ENCODE peak calls at places on chromosomes 7 and 10, in nine cellular contexts. U is SK-MEL-5; G is naive B cell; R is T1000; Z is Calu3; S is endothelial cell; M is activated naive CD8-positive, alpha-beta T cell treated with anti-CD3 and anti-CD28 coated beads, Interleukin-2, amount 50 U/mL, for 24 hours; T is GM04504; O is hippocampal formation. N is an unnamed sample.

GRCh38 chr10:107614939-107615665 is 450.6 kb upstream of the SORCS1 start:
- DNase-seq in G (no peak), T (no peak), O (no peak), R (no peak), Z (no peak), U (no peak), M (no peak), S (no peak), N (peak; percentile 37)

GRCh38 chr10:91162495-91163268 is 57.8 kb upstream of the PCGF5 start:
- DNase-seq in M (peak; percentile 67), R (peak; percentile 68), G (peak; percentile 79), S (peak; percentile 47), Z (peak; percentile 42), T (peak; percentile 24), O (peak; percentile 76), U (peak; percentile 28), N (peak; percentile 24)

GRCh38 chr7:150631084-150631824 is 931 bp downstream of the GIMAP6 start:
- DNase-seq in O (no peak), R (no peak), G (no peak), U (no peak), M (peak; percentile 46), T (no peak), S (peak; percentile 12), Z (no peak), N (no peak)

GRCh38 chr10:132961-133898 is 2.0 kb upstream of the ZMYND11 start:
- DNase-seq in R (no peak), Z (no peak), U (peak; percentile 18), T (no peak), O (no peak), M (no peak), S (no peak), G (no peak), N (no peak)

GRCh38 chr10:69862882-69863530 is 61.3 kb downstream of the COL13A1 start:
- DNase-seq in G (no peak), S (no peak), O (no peak), T (no peak), U (no peak), Z (no peak), R (no peak), M (no peak), N (no peak)

GRCh38 chr10:129498680-129499079 is 31.6 kb downstream of the MGMT start:
- DNase-seq in M (no peak), G (no peak), Z (no peak), S (no peak), R (no peak), T (no peak), U (no peak), O (no peak), N (no peak)

GRCh38 chr10:109838592-109839244 is 84.6 kb downstream of the XPNPEP1 start:
- DNase-seq in T (no peak), S (no peak), Z (no peak), O (no peak), U (no peak), R (no peak), G (no peak), M (no peak), N (no peak)

GRCh38 chr7:39674391-39674790 is 51.0 kb downstream of the RALA start:
- DNase-seq in R (no peak), S (no peak), T (no peak), U (no peak), G (no peak), M (no peak), O (peak; percentile 15), Z (no peak), N (no peak)

GRCh38 chr7:44057181-44057848 is 8.1 kb downstream of the PGAM2 start:
- DNase-seq in M (no peak), G (no peak), R (no peak), S (no peak), O (no peak), Z (no peak), T (no peak), U (no peak), N (no peak)

GRCh38 chr10:43076311-43076875 is 476 bp upstream of the RET start:
- DNase-seq in Z (no peak), O (no peak), M (no peak), G (no peak), T (no peak), U (no peak), R (no peak), S (no peak), N (no peak)

GRCh38 chr10:128438417-128439063 is 312.3 kb upstream of the MKI67 start:
- DNase-seq in G (no peak), R (no peak), M (no peak), S (no peak), O (no peak), Z (no peak), U (no peak), T (no peak), N (no peak)

GRCh38 chr7:44654255-44654791 is 47.9 kb downstream of the OGDH start:
- DNase-seq in Z (no peak), R (no peak), O (no peak), T (no peak), U (no peak), M (no peak), G (no peak), S (no peak), N (no peak)

GRCh38 chr10:79390551-79391229 is 43.4 kb downstream of the PPIF start:
- DNase-seq in O (no peak), T (no peak), R (no peak), M (no peak), U (no peak), Z (no peak), G (no peak), S (no peak), N (no peak)

GRCh38 chr7:100865372-100865911 is 1.7 kb upstream of the TRIP6 start:
- DNase-seq in T (no peak), U (no peak), M (no peak), Z (peak; percentile 58), S (no peak), G (no peak), R (no peak), O (no peak), N (no peak)

GRCh38 chr7:128912281-128912680 is 1.8 kb upstream of the KCP start:
- DNase-seq in Z (no peak), R (no peak), T (no peak), O (no peak), U (no peak), G (no peak), M (no peak), S (no peak), N (no peak)

GRCh38 chr10:97689637-97690036 is 2.6 kb upstream of the AVPI1 start:
- DNase-seq in U (peak; percentile 93), R (peak; percentile 88), G (no peak), S (no peak), Z (peak; percentile 24), M (no peak), O (no peak), T (peak; percentile 85), N (no peak)

GRCh38 chr7:104137971-104138370 is 69.8 kb downstream of the ORC5 start:
- DNase-seq in T (peak; percentile 35), S (no peak), G (no peak), M (no peak), R (no peak), O (no peak), U (peak; percentile 68), Z (no peak), N (no peak)

GRCh38 chr10:113362645-113363091 is 190.2 kb upstream of the HABP2 start:
- DNase-seq in S (no peak), G (no peak), R (no peak), M (no peak), U (peak; percentile 40), O (no peak), T (peak; percentile 40), Z (no peak), N (no peak)

GRCh38 chr7:131529617-131530016 is 26.8 kb downstream of the PODXL start:
- DNase-seq in Z (no peak), T (no peak), R (no peak), S (no peak), U (no peak), G (no peak), O (no peak), M (no peak), N (no peak)

GRCh38 chr7:39291644-39292411 is 274.4 kb upstream of the YAE1 start:
- DNase-seq in Z (no peak), R (no peak), S (no peak), T (no peak), O (no peak), M (no peak), U (no peak), G (no peak), N (no peak)

GRCh38 chr7:130276796-130277762 is 10.4 kb downstream of the CPA2 start:
- DNase-seq in G (no peak), T (no peak), U (peak; percentile 50), M (peak; percentile 21), S (no peak), Z (no peak), R (no peak), O (no peak), N (no peak)

GRCh38 chr10:102602272-102603045 is 41.8 kb upstream of the TRIM8 start:
- DNase-seq in S (no peak), Z (no peak), U (no peak), G (no peak), R (no peak), T (no peak), O (no peak), M (no peak), N (no peak)

GRCh38 chr10:1287493-1288480 is 231.6 kb downstream of the WDR37 start:
- DNase-seq in M (no peak), T (no peak), S (no peak), G (no peak), O (no peak), R (no peak), Z (no peak), U (peak; percentile 31), N (no peak)

GRCh38 chr7:29243777-29244655 is 49.4 kb downstream of the CHN2 start:
- DNase-seq in S (no peak), M (peak; percentile 42), G (peak; percentile 39), R (no peak), T (no peak), O (no peak), U (peak; percentile 41), Z (peak; percentile 27), N (no peak)

GRCh38 chr10:97185326-97186058 is at the start of gene SLIT1:
- DNase-seq in R (no peak), M (no peak), U (no peak), G (no peak), T (no peak), Z (peak; percentile 14), O (no peak), S (peak; percentile 28), N (no peak)

GRCh38 chr7:139687980-139688632 is 89.7 kb downstream of the HIPK2 start:
- DNase-seq in R (no peak), U (peak; percentile 28), M (no peak), G (no peak), O (peak; percentile 35), Z (no peak), T (no peak), S (no peak), N (no peak)

GRCh38 chr10:75049316-75050285 is 61.9 kb upstream of the SAMD8 start:
- DNase-seq in R (no peak), O (no peak), M (no peak), S (no peak), T (no peak), G (no peak), Z (no peak), U (no peak), N (no peak)

GRCh38 chr7:434891-435486 is 84.7 kb downstream of the PDGFA start:
- DNase-seq in T (no peak), G (no peak), M (no peak), R (no peak), Z (no peak), S (no peak), U (no peak), O (no peak), N (no peak)

N was measured in NCI-H2029.